ENCODE peak calls at places on chromosome 17, in six cellular contexts. J is HepG2, K is K562, B is H1, U is GM12891, I is GM12878. P is an unnamed sample.

GRCh38 chr17:35155246-35155645 is 7.6 kb downstream of the UNC45B start:
- DNase-seq in J (no peak), K (no peak), B (no peak), U (no peak), I (no peak), P (no peak)

GRCh38 chr17:82596837-82597672 is 51.2 kb downstream of the WDR45B start:
- DNase-seq in J (no peak), K (no peak), B (no peak), U (no peak), I (no peak), P (no peak)

GRCh38 chr17:47870042-47870441 is 19.1 kb upstream of the SP6 start:
- DNase-seq in J (peak), K (peak), B (no peak), U (no peak), I (no peak), P (no peak)

GRCh38 chr17:48194097-48194550 is 86.6 kb downstream of the SNX11 start:
- DNase-seq in J (no peak), K (no peak), B (no peak), U (no peak), I (no peak), P (no peak)

GRCh38 chr17:59165933-59166342 is 10.4 kb downstream of the PRR11 start:
- DNase-seq in J (peak), K (peak), B (peak), U (peak), I (peak), P (no peak)

GRCh38 chr17:40182606-40183005 is 5.3 kb downstream of the RAPGEFL1 start:
- DNase-seq in J (no peak), K (no peak), B (no peak), U (no peak), I (no peak), P (no peak)

GRCh38 chr17:2571523-2572303 is 21.7 kb upstream of the PAFAH1B1 start:
- DNase-seq in J (no peak), K (no peak), B (no peak), U (peak), I (peak), P (no peak)

GRCh38 chr17:8046306-8046928 is 7.6 kb downstream of the ALOX15B start:
- DNase-seq in J (no peak), K (no peak), B (no peak), U (no peak), I (no peak), P (no peak)

GRCh38 chr17:68981288-68981687 is 26.1 kb upstream of the ABCA8 start:
- DNase-seq in J (peak), K (no peak), B (no peak), U (no peak), I (peak), P (no peak)

GRCh38 chr17:16463341-16464000 is 28.5 kb downstream of the LRRC75A start:
- DNase-seq in J (no peak), K (no peak), B (no peak), U (no peak), I (no peak), P (no peak)

GRCh38 chr17:36599546-36600250 is 1.7 kb upstream of the MRM1 start:
- DNase-seq in J (no peak), K (no peak), B (no peak), U (no peak), I (no peak), P (no peak)

GRCh38 chr17:2064511-2064910 is 9.6 kb downstream of the HIC1 start:
- DNase-seq in J (no peak), K (no peak), B (no peak), U (no peak), I (no peak), P (no peak)

GRCh38 chr17:75135452-75135851 is 3.9 kb upstream of the NT5C start:
- DNase-seq in J (no peak), K (no peak), B (no peak), U (no peak), I (no peak), P (no peak)

GRCh38 chr17:69492410-69493071 is 78.0 kb downstream of the MAP2K6 start:
- DNase-seq in J (no peak), K (no peak), B (peak), U (no peak), I (no peak), P (no peak)

GRCh38 chr17:521561-522325 is 169.1 kb upstream of the RPH3AL start:
- DNase-seq in J (no peak), K (no peak), B (no peak), U (no peak), I (no peak), P (no peak)

GRCh38 chr17:45018514-45019176 is 32.8 kb downstream of the DCAKD start:
- DNase-seq in J (no peak), K (peak), B (no peak), U (no peak), I (no peak), P (no peak)

GRCh38 chr17:79838541-79839274 is 532 bp downstream of the CBX4 start:
- DNase-seq in J (no peak), K (peak), B (no peak), U (no peak), I (no peak), P (no peak)
- TF ChIP-seq POLR2A in J (no peak), K (no peak), B (no peak), U (no peak), I (peak), P (no peak)

DNA sequence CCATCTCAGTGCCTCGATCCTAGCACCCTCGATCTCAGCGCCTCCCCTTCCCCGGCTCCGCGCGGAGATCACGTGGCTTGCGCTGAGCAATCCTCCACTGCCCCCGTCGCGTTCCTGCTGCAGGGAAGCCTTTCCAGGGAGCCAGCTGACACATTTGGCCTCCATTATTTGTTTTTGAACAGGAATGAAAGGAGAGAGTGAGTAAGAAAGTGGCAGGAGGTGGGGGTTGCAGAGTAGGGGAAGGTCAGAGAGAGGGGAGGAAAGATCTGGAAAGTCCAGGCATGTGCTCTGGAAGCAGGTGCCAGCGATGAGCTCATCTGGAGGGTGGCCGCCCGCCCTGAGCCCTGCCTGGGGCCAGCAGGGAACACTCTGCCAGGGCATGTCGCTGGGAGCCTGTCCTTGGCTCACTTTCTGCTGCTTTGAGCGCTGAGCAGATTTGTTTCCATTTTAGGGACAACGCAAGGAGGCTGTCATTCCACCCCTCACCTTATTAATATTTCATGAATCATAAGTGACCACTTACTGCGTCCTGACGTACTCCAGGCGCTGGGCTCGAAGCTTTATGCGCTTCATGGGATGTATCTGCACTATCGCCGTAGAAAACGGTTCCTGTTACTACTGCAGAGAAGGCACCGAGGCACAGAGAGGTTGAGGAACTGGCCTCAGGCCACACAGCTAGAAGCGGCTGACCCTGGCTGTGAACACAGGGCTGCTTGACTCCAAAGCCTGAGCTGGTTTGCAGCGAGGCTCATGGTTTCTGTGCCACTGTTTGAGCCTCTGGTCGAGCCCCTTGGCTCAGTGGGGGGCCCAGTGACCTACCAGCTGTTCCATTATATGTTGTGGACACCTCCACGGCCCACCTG is 283.1 kb downstream of the SEC14L1 start:
- DNase-seq in J (no peak), K (no peak), B (no peak), U (no peak), I (no peak), P (no peak)
- TF ChIP-seq POLR2AphosphoS5 in J (no peak), K (no peak), B (no peak), U (no peak), I (no peak), P (no peak)

GRCh38 chr17:51217946-51218345 is 41.9 kb downstream of the MBTD1 start:
- DNase-seq in J (no peak), K (no peak), B (no peak), U (no peak), I (no peak), P (no peak)
- TF ChIP-seq TAF1 in J (no peak), K (no peak), B (no peak), U (no peak), I (no peak), P (no peak)

GRCh38 chr17:65062168-65062915 is 5.8 kb upstream of the GNA13 start:
- DNase-seq in J (peak), K (no peak), B (no peak), U (no peak), I (no peak), P (no peak)
- TF ChIP-seq POLR2A in J (no peak), K (no peak), B (no peak), U (no peak), I (no peak), P (no peak)

GRCh38 chr17:57911834-57912673 is 43.2 kb downstream of the CUEDC1 start:
- DNase-seq in J (peak), K (no peak), B (no peak), U (no peak), I (no peak), P (no peak)
- TF ChIP-seq POLR2AphosphoS5 in J (no peak), K (no peak), B (no peak), U (no peak), I (no peak), P (no peak)

GRCh38 chr17:4538236-4539002 is 16.8 kb downstream of the MYBBP1A start:
- DNase-seq in J (no peak), K (no peak), B (no peak), U (no peak), I (no peak), P (no peak)
- TF ChIP-seq TAF1 in J (no peak), K (no peak), B (no peak), U (no peak), I (no peak), P (no peak)

DNA sequence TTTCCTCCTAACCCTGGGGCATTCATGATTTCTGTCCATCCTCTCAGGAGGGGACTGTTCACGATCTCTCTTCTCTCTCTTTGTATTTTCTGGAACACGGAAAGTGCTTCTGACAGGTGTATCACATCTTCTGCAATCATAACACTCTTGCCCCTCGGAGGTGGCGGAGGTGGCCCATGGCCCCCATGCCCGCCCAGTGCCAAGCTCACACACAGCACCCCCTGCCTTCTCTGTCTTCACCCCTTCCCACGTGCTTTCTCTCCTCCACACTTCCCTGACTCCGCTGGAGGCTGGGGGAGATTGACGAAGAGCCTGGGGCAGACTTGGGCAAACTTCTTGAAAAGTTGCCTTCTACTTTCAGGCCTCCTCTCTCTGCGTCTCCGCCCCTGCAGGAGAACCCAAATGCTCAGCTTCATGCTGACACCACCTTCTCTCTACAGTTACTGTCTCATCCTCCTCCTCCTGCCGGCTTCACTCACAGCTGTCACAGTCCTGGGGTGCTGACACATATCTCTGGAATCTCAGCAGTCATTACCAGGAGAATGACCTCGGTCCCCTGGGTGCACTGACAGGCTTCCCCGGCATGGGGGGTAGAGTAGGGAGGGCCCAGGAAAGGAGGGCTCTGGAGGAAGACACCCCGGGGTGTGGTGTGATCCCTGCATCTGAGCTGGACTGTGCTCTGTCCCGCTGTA is 127.1 kb downstream of the ENGASE start:
- DNase-seq in J (no peak), K (no peak), B (no peak), U (no peak), I (no peak), P (no peak)
- TF ChIP-seq POLR2A in J (no peak), K (no peak), B (no peak), U (no peak), I (no peak), P (no peak)

GRCh38 chr17:80223142-80223815 is 3.1 kb downstream of the SLC26A11 start:
- DNase-seq in J (no peak), K (no peak), B (no peak), U (no peak), I (no peak), P (no peak)
- TF ChIP-seq POLR2AphosphoS5 in J (no peak), K (no peak), B (no peak), U (no peak), I (no peak), P (no peak)

DNA sequence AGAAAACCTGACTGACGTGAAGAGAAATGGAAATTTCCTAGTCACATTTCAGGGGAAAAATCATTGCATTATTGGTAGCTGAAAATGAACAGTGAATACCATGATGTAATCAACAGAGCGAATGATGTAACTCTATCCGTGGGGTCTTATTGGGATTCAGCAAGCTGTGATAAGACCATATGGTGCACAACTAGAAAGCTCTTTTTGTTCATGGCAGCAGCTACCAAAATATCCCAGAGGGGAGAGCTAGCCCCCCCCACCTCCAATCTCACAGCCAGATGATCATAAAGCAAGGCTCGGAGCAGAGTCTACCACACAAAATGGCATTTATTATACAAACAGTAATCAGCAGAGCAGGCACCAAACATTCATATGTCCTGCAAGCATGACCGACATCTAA is 22.2 kb upstream of the DNAH17 start:
- DNase-seq in J (no peak), K (no peak), B (no peak), U (no peak), I (no peak), P (no peak)
- TF ChIP-seq TAF1 in J (no peak), K (no peak), B (no peak), U (no peak), I (no peak), P (no peak)

P was measured in GM12892.